ENCODE peak calls at places on chromosomes 1 and 21, in six cellular contexts. S is K562, G is NB4, F is WTC11, X is A549, O is HCT116. V is an unnamed sample.

GRCh38 chr1:36583980-36584805 is 101.5 kb upstream of the CSF3R start:
- DNase-seq in G (no peak), S (no peak), X (no peak), F (no peak), O (no peak), V (no peak)

GRCh38 chr1:65998763-65999583 is 206.3 kb downstream of the PDE4B start:
- DNase-seq in F (no peak), O (no peak), S (no peak), G (no peak), X (no peak), V (no peak)

GRCh38 chr1:183272390-183272801 is 86.3 kb downstream of the LAMC2 start:
- DNase-seq in O (no peak), F (no peak), G (no peak), S (no peak), X (peak), V (no peak)

GRCh38 chr1:94962745-94963265 is 35.9 kb upstream of the CNN3 start:
- DNase-seq in S (no peak), O (no peak), F (no peak), G (peak), X (no peak), V (no peak)

GRCh38 chr1:228975238-228975929 is 240.1 kb downstream of the RHOU start:
- DNase-seq in X (no peak), O (no peak), G (no peak), F (no peak), S (peak), V (peak)

GRCh38 chr1:162062542-162063015 is 6.9 kb upstream of the NOS1AP start:
- DNase-seq in X (no peak), F (no peak), S (no peak), G (no peak), O (no peak), V (no peak)

GRCh38 chr1:235460768-235461167 is 43.5 kb downstream of the B3GALNT2 start:
- DNase-seq in S (no peak), G (no peak), X (no peak), O (no peak), F (no peak), V (no peak)

GRCh38 chr1:30283199-30283962 is 440.0 kb downstream of the MATN1 start:
- DNase-seq in O (no peak), G (no peak), F (no peak), X (no peak), S (no peak), V (no peak)

GRCh38 chr21:34609951-34610549 is 4.9 kb downstream of the RCAN1 start:
- DNase-seq in F (no peak), X (no peak), S (no peak), G (no peak), O (no peak), V (peak)

GRCh38 chr1:32266926-32267645 is 16.0 kb downstream of the LCK start:
- DNase-seq in F (no peak), G (no peak), X (no peak), S (no peak), O (no peak), V (no peak)

GRCh38 chr1:75472089-75472970 is 138.6 kb downstream of the SLC44A5 start:
- DNase-seq in F (no peak), X (no peak), G (no peak), O (no peak), S (peak), V (no peak)

GRCh38 chr1:178690496-178690895 is 34.5 kb upstream of the RALGPS2 start:
- DNase-seq in X (no peak), G (no peak), O (no peak), S (no peak), F (no peak), V (no peak)

GRCh38 chr1:208208132-208208487 is 36.1 kb downstream of the PLXNA2 start:
- DNase-seq in O (no peak), X (no peak), S (no peak), G (no peak), F (no peak), V (no peak)

GRCh38 chr1:208206092-208206698 is 38.0 kb downstream of the PLXNA2 start:
- DNase-seq in X (no peak), G (no peak), F (no peak), O (no peak), S (no peak), V (no peak)

GRCh38 chr1:208209286-208209685 is 34.9 kb downstream of the PLXNA2 start:
- DNase-seq in G (no peak), S (no peak), X (no peak), F (no peak), O (no peak), V (no peak)

GRCh38 chr1:208205216-208206013 is 38.8 kb downstream of the PLXNA2 start:
- DNase-seq in S (no peak), G (no peak), O (no peak), X (no peak), F (no peak), V (no peak)

GRCh38 chr1:208207388-208208131 is 36.6 kb downstream of the PLXNA2 start:
- DNase-seq in G (no peak), F (no peak), O (no peak), X (no peak), S (no peak), V (no peak)
- TF ChIP-seq MAX in G (no peak), F (no peak), O (no peak), X (no peak), S (no peak), V (no peak)

GRCh38 chr1:234231061-234231892 is 142.0 kb upstream of the COA6 start:
- DNase-seq in G (peak), O (no peak), X (no peak), S (peak), F (peak), V (peak)
- TF ChIP-seq MAX in G (no peak), O (no peak), X (no peak), S (peak), F (no peak), V (no peak)

DNA sequence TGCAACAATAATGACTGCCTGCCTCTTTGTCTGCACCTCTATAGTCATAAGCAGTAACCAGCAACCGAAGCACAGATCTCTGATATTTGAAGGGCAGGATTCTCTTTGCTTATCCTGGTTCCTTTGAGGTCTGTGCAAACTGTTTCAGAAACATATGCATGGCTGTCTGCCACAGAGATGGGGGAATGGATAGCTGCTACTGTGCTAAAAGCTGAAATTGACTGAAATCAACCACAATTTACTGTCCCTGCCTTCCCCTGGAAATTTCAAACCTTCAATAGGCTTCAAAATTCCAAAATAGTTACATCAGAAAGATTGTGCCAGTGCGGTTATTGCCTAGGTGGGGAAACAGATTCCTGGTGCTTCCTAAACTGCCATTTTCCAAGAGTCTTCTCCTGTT is 136.8 kb upstream of the GORAB start:
- DNase-seq in G (no peak), S (no peak), F (no peak), X (no peak), O (no peak), V (no peak)
- TF ChIP-seq MAX in G (no peak), S (no peak), F (no peak), X (no peak), O (no peak), V (no peak)

GRCh38 chr1:230309646-230310177 is 116.4 kb downstream of the PGBD5 start:
- DNase-seq in F (no peak), X (no peak), S (no peak), G (no peak), O (no peak), V (no peak)

GRCh38 chr1:230308039-230308438 is 118.1 kb downstream of the PGBD5 start:
- DNase-seq in F (no peak), G (no peak), X (peak), S (no peak), O (peak), V (no peak)

GRCh38 chr1:230306158-230306557 is 120.0 kb downstream of the PGBD5 start:
- DNase-seq in O (no peak), G (no peak), F (no peak), X (no peak), S (no peak), V (no peak)

GRCh38 chr1:230308821-230309220 is 117.3 kb downstream of the PGBD5 start:
- DNase-seq in O (no peak), X (no peak), S (no peak), G (no peak), F (no peak), V (no peak)

GRCh38 chr1:230307213-230307612 is 118.9 kb downstream of the PGBD5 start:
- DNase-seq in O (no peak), X (no peak), F (no peak), S (no peak), G (no peak), V (no peak)
- TF ChIP-seq MAX in O (no peak), X (no peak), F (no peak), S (no peak), G (no peak), V (no peak)

DNA sequence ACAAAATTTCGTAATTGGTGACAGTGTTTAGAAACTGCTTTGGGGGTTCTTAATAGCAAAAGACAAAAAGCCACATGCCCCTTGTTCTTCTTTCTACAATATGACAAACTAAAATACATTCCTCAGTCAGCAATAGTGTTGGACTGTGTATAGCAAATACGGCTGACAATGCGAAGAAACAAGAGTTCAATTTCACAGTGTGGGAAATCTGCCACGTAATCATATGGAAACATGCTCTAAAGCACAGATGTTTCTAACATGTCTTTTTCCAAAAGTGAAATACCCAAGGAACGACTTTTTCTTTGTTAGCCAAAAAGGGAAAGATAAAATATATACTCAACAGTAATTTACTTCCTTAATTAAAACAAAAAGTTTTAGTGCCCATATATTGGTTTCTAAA is 7.5 kb upstream of the IFNAR1 start:
- DNase-seq in S (no peak), X (no peak), G (no peak), O (no peak), F (no peak), V (no peak)
- TF ChIP-seq MAX in S (no peak), X (no peak), G (no peak), O (no peak), F (no peak), V (no peak)

GRCh38 chr1:80064524-80064923 is 1058.0 kb upstream of the ADGRL4 start:
- DNase-seq in O (no peak), S (no peak), G (no peak), F (no peak), X (no peak), V (no peak)
- TF ChIP-seq MAX in O (no peak), S (no peak), G (no peak), F (no peak), X (no peak), V (no peak)

DNA sequence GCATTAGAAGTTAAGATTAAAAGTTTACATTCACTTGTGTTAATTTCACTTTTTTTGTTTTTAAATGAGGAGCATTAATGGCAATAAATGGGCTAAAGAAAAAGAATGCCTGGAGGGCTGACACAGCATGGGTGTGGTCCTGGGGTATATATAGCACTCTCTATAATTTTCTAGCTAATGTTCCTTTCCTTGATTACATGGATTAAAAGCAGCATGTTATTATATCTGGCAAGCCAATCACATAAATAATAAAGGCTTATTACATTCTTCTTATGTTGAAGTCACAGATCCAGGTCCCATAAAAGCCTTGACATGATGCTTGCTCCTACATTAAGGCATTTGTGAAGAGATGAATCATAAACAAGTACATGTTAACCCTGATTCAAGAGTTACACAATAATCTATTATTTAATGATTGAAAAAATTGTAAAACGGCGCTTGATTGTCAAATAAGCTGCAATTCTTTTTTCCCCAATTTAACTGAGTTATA is 91.4 kb downstream of the LYPLAL1 start:
- DNase-seq in G (no peak), S (no peak), X (no peak), F (no peak), O (no peak), V (no peak)
- TF ChIP-seq MAX in G (no peak), S (no peak), X (no peak), F (no peak), O (no peak), V (no peak)

DNA sequence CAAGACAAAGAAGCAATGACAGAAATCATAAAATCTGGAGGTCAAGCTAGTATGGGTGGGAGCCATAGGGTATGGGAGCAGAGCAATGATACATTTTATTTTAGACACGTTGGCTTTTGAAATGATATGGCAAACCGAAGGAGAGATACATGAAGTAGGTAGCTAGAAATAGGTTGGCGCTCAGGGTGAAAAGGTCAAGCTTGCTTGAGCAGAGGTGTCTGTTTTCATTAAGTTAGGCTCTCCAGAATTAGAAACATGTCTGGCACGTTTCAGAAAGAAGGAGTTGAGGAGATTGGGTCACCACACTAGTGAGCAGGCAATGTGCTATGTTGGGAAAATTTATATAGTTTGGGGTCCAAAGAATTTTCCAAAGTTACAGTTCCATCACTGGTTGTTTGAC is 151.4 kb downstream of the AMY1C start:
- DNase-seq in O (no peak), X (no peak), S (no peak), G (no peak), F (no peak), V (no peak)
- TF ChIP-seq MAX in O (no peak), X (no peak), S (no peak), G (no peak), F (no peak), V (no peak)

GRCh38 chr1:58549231-58549958 is 2.9 kb upstream of the OMA1 start:
- DNase-seq in O (no peak), S (no peak), F (no peak), X (no peak), G (no peak), V (no peak)

GRCh38 chr1:58555393-58555792 is 8.9 kb upstream of the OMA1 start:
- DNase-seq in O (no peak), X (no peak), F (no peak), G (no peak), S (no peak), V (no peak)

GRCh38 chr1:58546520-58547308 is at the start of gene OMA1:
- DNase-seq in O (peak), X (peak), F (peak), S (peak), G (peak), V (peak)

GRCh38 chr1:58548381-58548780 is 1.9 kb upstream of the OMA1 start:
- DNase-seq in X (no peak), F (no peak), S (no peak), G (peak), O (no peak), V (no peak)

DNA sequence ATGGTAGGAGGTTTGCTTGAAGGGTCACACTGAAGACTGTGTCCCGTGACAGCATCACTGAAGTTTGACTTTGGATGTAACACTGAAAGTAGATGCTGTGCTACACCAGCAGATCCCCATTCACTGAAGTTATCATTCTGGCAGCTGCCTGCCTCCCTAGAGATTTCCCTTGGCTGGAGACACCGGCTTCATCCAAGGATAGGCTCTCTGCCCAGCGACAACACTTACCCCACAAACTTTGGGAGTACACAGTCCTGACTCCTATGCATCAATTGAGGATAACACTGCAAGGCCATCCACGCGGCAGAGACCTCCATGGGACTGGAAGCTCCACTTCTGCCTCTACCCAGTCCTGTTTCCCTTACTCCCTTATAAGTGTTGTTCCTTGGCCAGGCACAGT is 5.2 kb upstream of the OMA1 start:
- DNase-seq in S (no peak), X (no peak), O (no peak), G (no peak), F (no peak), V (no peak)
- TF ChIP-seq MAX in S (no peak), X (no peak), O (no peak), G (no peak), F (no peak), V (no peak)

GRCh38 chr21:44964381-44964780 is 24.6 kb downstream of the SLX9 start:
- DNase-seq in O (no peak), F (no peak), G (no peak), X (no peak), S (no peak), V (no peak)
- TF ChIP-seq MAX in O (no peak), F (no peak), G (no peak), X (no peak), S (no peak), V (no peak)